ENCODE peak calls at places on chromosomes 13 and 19, in eight cellular contexts. L is psoas muscle, A is Peyer's patch, F is lung, X is kidney epithelial cell, R is OCI-LY7, Y is pancreas, N is Calu3. P is an unnamed sample.

GRCh38 chr13:103134271-103134670 is 68.1 kb upstream of the SLC10A2 start:
- DNase-seq in A (no peak), X (no peak), Y (no peak), R (peak), F (no peak), L (no peak), N (no peak), P (no peak)

GRCh38 chr19:18487576-18488402 is 34.1 kb downstream of the ELL start:
- DNase-seq in R (no peak), A (no peak), N (no peak), L (no peak), F (no peak), X (no peak), Y (no peak), P (no peak)

GRCh38 chr19:584240-585001 is 5.3 kb upstream of the HCN2 start:
- DNase-seq in A (peak), R (peak), Y (no peak), N (peak), F (no peak), L (peak), X (no peak), P (peak)

GRCh38 chr19:44635581-44636438 is 7.9 kb upstream of the PVR start:
- DNase-seq in F (no peak), L (no peak), X (no peak), R (no peak), Y (no peak), N (no peak), A (no peak), P (no peak)

GRCh38 chr19:55703790-55704215 is 28.8 kb downstream of the EPN1 start:
- DNase-seq in R (peak), N (no peak), Y (no peak), F (no peak), L (no peak), A (peak), X (no peak), P (peak)

GRCh38 chr13:74301200-74302063 is 167.2 kb upstream of the KLF12 start:
- DNase-seq in F (no peak), R (no peak), L (no peak), X (no peak), Y (no peak), N (no peak), A (no peak), P (no peak)

GRCh38 chr13:86848716-86849115 is 822.5 kb upstream of the SLITRK5 start:
- DNase-seq in X (no peak), R (no peak), N (no peak), F (no peak), Y (no peak), L (no peak), A (no peak), P (no peak)

GRCh38 chr13:37598572-37598971 is at the start of gene POSTN:
- DNase-seq in L (no peak), F (no peak), Y (no peak), N (no peak), R (no peak), A (no peak), X (no peak), P (no peak)

GRCh38 chr13:39601636-39602035 is 1.4 kb downstream of the LHFPL6 start:
- DNase-seq in L (no peak), X (no peak), A (no peak), F (no peak), R (no peak), N (no peak), Y (no peak), P (no peak)

GRCh38 chr13:113792236-113792770 is 33.3 kb downstream of the TMEM255B start:
- DNase-seq in N (no peak), Y (no peak), R (no peak), A (peak), L (peak), F (no peak), X (no peak), P (no peak)

GRCh38 chr13:30045916-30046704 is 195.7 kb upstream of the UBL3 start:
- DNase-seq in R (no peak), Y (no peak), F (no peak), X (no peak), N (no peak), A (no peak), L (no peak), P (no peak)

GRCh38 chr19:39314016-39314728 is 6.5 kb downstream of the LRFN1 start:
- DNase-seq in L (peak), A (no peak), R (no peak), X (no peak), N (no peak), F (no peak), Y (no peak), P (no peak)

GRCh38 chr13:50670847-50671542 is 172.5 kb downstream of the DLEU7 start:
- DNase-seq in R (no peak), Y (no peak), F (no peak), A (no peak), N (no peak), X (no peak), L (no peak), P (no peak)

DNA sequence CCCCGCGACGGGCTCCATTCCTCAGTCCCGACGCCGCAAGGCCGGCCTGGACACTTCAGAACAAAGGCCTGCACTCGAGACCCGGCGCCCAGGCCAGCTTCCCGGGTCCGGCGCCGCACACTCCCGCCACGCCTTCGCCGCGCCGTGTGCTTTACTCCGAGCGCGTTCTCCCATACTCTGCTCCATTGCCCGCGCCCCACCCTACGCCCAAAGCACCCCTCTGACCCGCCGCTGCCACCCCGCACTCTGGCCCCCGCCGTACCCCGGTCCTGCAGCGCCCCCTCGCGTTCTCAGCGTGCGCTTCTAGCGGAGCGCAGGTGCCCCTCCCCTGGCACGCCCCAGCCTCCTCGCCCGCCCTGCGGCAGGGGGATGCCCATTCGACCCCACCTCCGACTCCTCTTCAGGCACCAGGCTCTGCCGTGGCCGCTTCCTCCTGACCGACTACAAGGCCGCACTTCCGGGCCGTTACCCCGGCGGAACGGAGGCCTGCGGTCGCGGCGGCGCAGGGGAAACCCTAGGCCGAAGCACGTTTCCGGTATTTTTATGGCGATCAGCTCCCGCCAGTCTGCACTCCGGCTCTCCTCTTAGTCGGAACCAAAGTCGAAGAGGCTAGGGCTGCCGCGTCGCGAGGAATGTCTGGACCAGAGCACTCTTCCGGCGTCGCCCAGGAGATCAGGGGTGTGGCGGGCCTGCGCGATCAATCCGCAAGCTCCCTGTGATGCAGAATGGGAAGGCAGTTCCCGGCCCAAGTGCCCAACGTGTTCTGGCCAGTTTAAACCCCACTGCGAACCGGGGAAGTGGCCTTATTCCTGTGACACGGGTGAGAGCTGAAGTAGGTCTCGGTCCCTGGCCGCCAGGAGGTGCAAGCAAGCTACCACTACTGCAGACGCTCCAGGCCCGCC is at the start of gene ZBTB45:
- DNase-seq in Y (peak), N (peak), L (peak), F (peak), X (peak), R (peak), A (peak), P (peak)
- TF ChIP-seq CTCF in Y (no peak), N (peak), L (peak), F (peak), X (peak), R (peak), A (peak), P (peak)

GRCh38 chr19:40567040-40567749 is 9.5 kb upstream of the SHKBP1 start:
- DNase-seq in A (no peak), L (no peak), R (no peak), Y (no peak), X (no peak), N (no peak), F (no peak), P (no peak)

GRCh38 chr19:40567750-40568494 is 8.8 kb upstream of the SHKBP1 start:
- DNase-seq in A (no peak), F (no peak), Y (no peak), R (no peak), N (no peak), L (no peak), X (no peak), P (no peak)

GRCh38 chr19:40570313-40571004 is 6.2 kb upstream of the SHKBP1 start:
- DNase-seq in N (peak), R (peak), F (peak), Y (peak), X (peak), A (peak), L (peak), P (peak)

GRCh38 chr19:40571831-40572495 is 4.7 kb upstream of the SHKBP1 start:
- DNase-seq in R (no peak), L (no peak), Y (no peak), A (no peak), X (no peak), N (no peak), F (no peak), P (no peak)

DNA sequence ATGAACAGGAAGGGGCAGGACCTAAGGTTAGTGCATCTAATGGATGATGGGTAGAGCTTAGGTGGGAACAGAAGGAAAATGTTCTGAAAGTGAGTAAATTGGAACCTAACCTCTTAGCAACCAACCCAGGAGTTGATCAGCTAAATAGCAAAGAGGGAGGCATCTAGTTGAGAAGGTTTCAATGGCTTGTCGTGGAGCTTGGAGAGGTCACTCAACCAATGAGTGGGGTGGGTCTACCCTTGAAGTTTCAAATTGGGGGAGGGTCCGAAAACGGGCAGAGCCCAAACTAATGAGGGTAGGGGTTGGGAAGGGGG is 5.7 kb upstream of the SHKBP1 start:
- DNase-seq in N (no peak), X (no peak), R (no peak), A (no peak), F (no peak), L (no peak), Y (no peak), P (no peak)
- TF ChIP-seq CTCF in N (no peak), X (no peak), R (no peak), A (no peak), F (no peak), L (no peak), Y (no peak), P (no peak)

GRCh38 chr19:11798391-11799296 is at the start of gene ZNF491:
- DNase-seq in Y (peak), L (peak), N (peak), R (peak), F (peak), X (peak), A (peak), P (peak)
- TF ChIP-seq CTCF in Y (no peak), L (peak), N (no peak), R (peak), F (no peak), X (no peak), A (no peak), P (peak)

GRCh38 chr19:5892772-5893275 is 10.8 kb downstream of the NDUFA11 start:
- DNase-seq in Y (no peak), X (no peak), R (no peak), L (no peak), N (no peak), F (no peak), A (no peak), P (no peak)
- TF ChIP-seq CTCF in Y (no peak), X (no peak), R (peak), L (no peak), N (peak), F (no peak), A (no peak), P (no peak)

GRCh38 chr13:94192576-94192975 is 286.9 kb downstream of the DCT start:
- DNase-seq in L (no peak), Y (no peak), R (peak), N (no peak), A (no peak), X (no peak), F (no peak), P (peak)
- TF ChIP-seq CTCF in L (peak), Y (no peak), R (peak), N (no peak), A (no peak), X (peak), F (no peak), P (no peak)

DNA sequence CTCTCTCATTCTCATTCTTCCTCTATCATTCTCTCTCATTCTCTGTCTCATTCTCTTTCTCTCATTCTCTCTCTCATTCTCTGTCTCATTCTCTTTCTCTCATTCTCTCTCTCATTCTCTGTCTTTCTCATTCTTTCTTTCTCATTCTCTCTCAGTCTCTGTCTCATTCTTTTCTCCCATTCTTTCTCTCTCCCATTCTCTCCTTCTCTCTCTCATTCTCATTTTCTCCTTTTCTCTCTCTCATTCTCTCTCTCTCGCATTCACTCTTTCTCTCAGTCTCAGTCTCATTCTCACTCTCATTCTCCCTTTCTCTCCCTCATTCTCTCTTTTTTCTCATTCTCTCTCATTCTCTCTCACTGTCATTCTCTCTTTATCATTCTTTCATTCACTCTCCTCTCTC is 152.0 kb upstream of the UQCRFS1 start:
- DNase-seq in Y (no peak), F (no peak), X (no peak), N (no peak), R (no peak), L (no peak), A (no peak), P (no peak)
- TF ChIP-seq CTCF in Y (no peak), F (no peak), X (no peak), N (no peak), R (no peak), L (no peak), A (no peak), P (peak)

GRCh38 chr13:44879452-44880058 is 109.7 kb downstream of the NUFIP1 start:
- DNase-seq in F (no peak), L (no peak), A (no peak), X (no peak), R (peak), N (peak), Y (peak), P (peak)
- TF ChIP-seq CTCF in F (peak), L (peak), A (no peak), X (peak), R (peak), N (no peak), Y (peak), P (peak)

DNA sequence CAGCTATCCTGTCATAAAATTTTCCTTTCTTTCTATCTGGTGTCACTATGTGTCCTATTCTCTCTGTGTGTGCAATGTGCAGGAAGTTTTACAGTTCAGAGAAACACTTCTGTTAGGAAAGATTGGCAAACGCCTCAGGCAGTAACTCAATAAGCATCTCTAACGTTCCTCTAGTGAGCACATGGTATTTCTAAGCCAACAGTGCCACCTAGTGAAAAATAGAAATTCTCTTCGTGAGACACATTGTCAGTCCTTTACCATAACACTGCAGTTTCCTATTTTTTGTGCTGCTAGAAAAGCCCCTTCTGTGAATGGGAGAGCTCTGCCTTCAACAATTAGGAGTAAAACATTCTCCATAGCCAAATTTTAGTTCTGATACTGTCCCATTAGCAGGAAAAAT is 50.7 kb downstream of the ZNF723 start:
- DNase-seq in R (peak), X (no peak), N (no peak), A (no peak), Y (no peak), L (no peak), F (no peak), P (no peak)
- TF ChIP-seq CTCF in R (peak), X (no peak), N (no peak), A (no peak), Y (peak), L (peak), F (no peak), P (peak)